ENCODE peak calls at places on chromosomes 11 and 22, in six cellular contexts. One of them, this sample, is unnamed.

GRCh38 chr22:28034145-28034759 is 115.2 kb upstream of the PITPNB start:
- DNase-seq in stomach: no peak
- DNase-seq in ascending aorta: no peak
- DNase-seq in HCT116: no peak
- DNase-seq in spleen: peak; percentile 29
- DNase-seq in psoas muscle: no peak
- DNase-seq in this sample: no peak

GRCh38 chr11:65918211-65919150 is at the start of gene C11orf68:
- DNase-seq in stomach: peak; percentile 33
- DNase-seq in ascending aorta: no peak
- DNase-seq in HCT116: no peak
- DNase-seq in spleen: no peak
- DNase-seq in psoas muscle: no peak
- DNase-seq in this sample: peak; percentile 43

GRCh38 chr22:48968201-48968959 is 859.3 kb downstream of the BRD1 start:
- DNase-seq in stomach: peak; percentile 26
- DNase-seq in ascending aorta: no peak
- DNase-seq in HCT116: peak; percentile 23
- DNase-seq in spleen: peak; percentile 51
- DNase-seq in psoas muscle: no peak
- DNase-seq in this sample: peak; percentile 40

GRCh38 chr22:35538801-35539321 is 1.8 kb upstream of the RASD2 start:
- DNase-seq in stomach: no peak
- DNase-seq in ascending aorta: no peak
- DNase-seq in HCT116: peak; percentile 33
- DNase-seq in spleen: no peak
- DNase-seq in psoas muscle: no peak
- DNase-seq in this sample: no peak

GRCh38 chr11:44752727-44753126 is 26.0 kb downstream of the TSPAN18 start:
- DNase-seq in stomach: no peak
- DNase-seq in ascending aorta: no peak
- DNase-seq in HCT116: no peak
- DNase-seq in spleen: no peak
- DNase-seq in psoas muscle: no peak
- DNase-seq in this sample: no peak

GRCh38 chr11:17256512-17256911 is 20.0 kb upstream of the NUCB2 start:
- DNase-seq in stomach: no peak
- DNase-seq in ascending aorta: no peak
- DNase-seq in HCT116: no peak
- DNase-seq in spleen: no peak
- DNase-seq in psoas muscle: no peak
- DNase-seq in this sample: no peak

GRCh38 chr11:2566223-2567025 is 121.6 kb downstream of the KCNQ1 start:
- DNase-seq in stomach: peak; percentile 68
- DNase-seq in ascending aorta: no peak
- DNase-seq in HCT116: no peak
- DNase-seq in spleen: peak; percentile 54
- DNase-seq in psoas muscle: peak; percentile 47
- DNase-seq in this sample: no peak

GRCh38 chr11:119320593-119321524 is 3.9 kb upstream of the MCAM start:
- DNase-seq in stomach: peak; percentile 64
- DNase-seq in ascending aorta: no peak
- DNase-seq in HCT116: no peak
- DNase-seq in spleen: peak; percentile 90
- DNase-seq in psoas muscle: peak; percentile 70
- DNase-seq in this sample: peak; percentile 62

GRCh38 chr11:109421981-109422590 is at the start of gene C11orf87:
- DNase-seq in stomach: no peak
- DNase-seq in ascending aorta: no peak
- DNase-seq in HCT116: no peak
- DNase-seq in spleen: peak; percentile 68
- DNase-seq in psoas muscle: no peak
- DNase-seq in this sample: no peak

GRCh38 chr22:37501176-37501609 is 15.0 kb upstream of the MFNG start:
- DNase-seq in stomach: no peak
- DNase-seq in ascending aorta: no peak
- DNase-seq in HCT116: no peak
- DNase-seq in spleen: no peak
- DNase-seq in psoas muscle: no peak
- DNase-seq in this sample: no peak

GRCh38 chr11:6298605-6299004 is 21.7 kb downstream of the CAVIN3 start:
- DNase-seq in stomach: peak; percentile 82
- DNase-seq in ascending aorta: no peak
- DNase-seq in HCT116: peak; percentile 51
- DNase-seq in spleen: no peak
- DNase-seq in psoas muscle: peak; percentile 64
- DNase-seq in this sample: no peak

GRCh38 chr11:60959445-60959844 is 7.5 kb upstream of the SLC15A3 start:
- DNase-seq in stomach: no peak
- DNase-seq in ascending aorta: no peak
- DNase-seq in HCT116: no peak
- DNase-seq in spleen: no peak
- DNase-seq in psoas muscle: no peak
- DNase-seq in this sample: no peak

GRCh38 chr22:30855677-30856518 is 112.7 kb downstream of the MORC2 start:
- DNase-seq in stomach: peak; percentile 7
- DNase-seq in ascending aorta: no peak
- DNase-seq in HCT116: no peak
- DNase-seq in spleen: no peak
- DNase-seq in psoas muscle: no peak
- DNase-seq in this sample: peak; percentile 19

DNA sequence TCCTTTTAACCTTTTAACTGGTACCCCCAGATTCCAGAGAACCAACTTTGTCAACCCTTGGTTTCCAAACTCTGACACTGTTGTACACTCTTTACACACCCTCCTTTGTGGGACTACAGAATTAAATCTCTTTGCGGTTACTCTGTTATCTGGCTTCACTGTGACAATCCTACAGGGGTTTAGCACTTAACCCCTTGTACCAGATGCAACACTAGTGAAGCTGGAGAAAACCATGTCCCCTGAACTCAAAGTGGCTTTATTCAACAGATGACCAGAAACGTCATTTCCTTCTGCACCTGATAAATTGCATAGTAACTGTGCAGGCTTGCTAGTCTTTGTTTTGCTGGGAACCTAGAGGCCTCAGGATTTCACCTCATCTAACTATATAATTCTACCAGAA is 5.6 kb upstream of the GAB2 start:
- DNase-seq in stomach: no peak
- DNase-seq in ascending aorta: no peak
- DNase-seq in HCT116: no peak
- DNase-seq in spleen: no peak
- DNase-seq in psoas muscle: no peak
- DNase-seq in this sample: no peak
- H3K4me1 ChIP-seq in stomach: peaks cover 23% of the 10 kb centered on the region
- H3K4me1 ChIP-seq in ascending aorta: no peaks in the 10 kb centered on the region
- H3K4me1 ChIP-seq in HCT116: peaks cover 3% of the 10 kb centered on the region
- H3K4me1 ChIP-seq in spleen: peaks cover 10% of the 10 kb centered on the region
- H3K4me1 ChIP-seq in psoas muscle: peaks cover 12% of the 10 kb centered on the region
- H3K4me1 ChIP-seq in this sample: no peaks in the 10 kb centered on the region

GRCh38 chr11:27403195-27403594 is 40.2 kb upstream of the CCDC34 start:
- DNase-seq in stomach: no peak
- DNase-seq in ascending aorta: no peak
- DNase-seq in HCT116: no peak
- DNase-seq in spleen: no peak
- DNase-seq in psoas muscle: no peak
- DNase-seq in this sample: no peak
- H3K4me1 ChIP-seq in stomach: peaks cover 15% of the 10 kb centered on the region
- H3K4me1 ChIP-seq in ascending aorta: peaks cover 4% of the 10 kb centered on the region
- H3K4me1 ChIP-seq in HCT116: no peaks in the 10 kb centered on the region
- H3K4me1 ChIP-seq in spleen: no peaks in the 10 kb centered on the region
- H3K4me1 ChIP-seq in psoas muscle: no peaks in the 10 kb centered on the region
- H3K4me1 ChIP-seq in this sample: peaks cover 33% of the 10 kb centered on the region

DNA sequence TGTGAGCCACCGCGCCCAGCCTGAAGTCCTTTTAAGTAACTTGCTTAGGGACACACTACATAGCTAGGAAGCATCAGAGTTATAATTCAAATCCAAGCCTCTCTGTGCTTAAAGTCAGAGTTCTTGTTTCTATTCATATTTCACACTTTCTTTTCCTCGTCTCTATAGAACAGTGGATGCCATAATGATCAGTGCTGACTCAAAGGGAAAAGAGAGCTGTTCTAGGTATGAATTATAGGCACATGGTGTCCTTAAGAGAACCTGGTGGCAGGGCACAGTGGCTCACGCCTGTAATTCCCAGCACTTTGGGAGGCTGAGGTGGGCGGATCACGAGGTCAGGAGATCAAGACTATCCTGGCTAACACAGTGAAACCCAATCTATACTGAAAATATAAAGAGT is 400.2 kb upstream of the DDI1 start:
- DNase-seq in stomach: no peak
- DNase-seq in ascending aorta: no peak
- DNase-seq in HCT116: no peak
- DNase-seq in spleen: no peak
- DNase-seq in psoas muscle: no peak
- DNase-seq in this sample: no peak
- H3K4me1 ChIP-seq in stomach: no peaks in the 10 kb centered on the region
- H3K4me1 ChIP-seq in ascending aorta: no peaks in the 10 kb centered on the region
- H3K4me1 ChIP-seq in HCT116: no peaks in the 10 kb centered on the region
- H3K4me1 ChIP-seq in spleen: no peaks in the 10 kb centered on the region
- H3K4me1 ChIP-seq in psoas muscle: no peaks in the 10 kb centered on the region
- H3K4me1 ChIP-seq in this sample: no peaks in the 10 kb centered on the region

GRCh38 chr11:128547946-128548654 is 39.3 kb downstream of the ETS1 start:
- DNase-seq in stomach: no peak
- DNase-seq in ascending aorta: no peak
- DNase-seq in HCT116: no peak
- DNase-seq in spleen: no peak
- DNase-seq in psoas muscle: no peak
- DNase-seq in this sample: no peak
- H3K4me1 ChIP-seq in stomach: peaks cover 9% of the 10 kb centered on the region
- H3K4me1 ChIP-seq in ascending aorta: peaks cover 2% of the 10 kb centered on the region
- H3K4me1 ChIP-seq in HCT116: no peaks in the 10 kb centered on the region
- H3K4me1 ChIP-seq in spleen: peaks cover 43% of the 10 kb centered on the region
- H3K4me1 ChIP-seq in psoas muscle: peaks cover 18% of the 10 kb centered on the region
- H3K4me1 ChIP-seq in this sample: peaks cover 18% of the 10 kb centered on the region

GRCh38 chr22:40004836-40005235 is 10.1 kb downstream of the FAM83F start:
- DNase-seq in stomach: no peak
- DNase-seq in ascending aorta: no peak
- DNase-seq in HCT116: no peak
- DNase-seq in spleen: no peak
- DNase-seq in psoas muscle: peak; percentile 15
- DNase-seq in this sample: no peak
- H3K4me1 ChIP-seq in stomach: peaks cover 7% of the 10 kb centered on the region
- H3K4me1 ChIP-seq in ascending aorta: no peaks in the 10 kb centered on the region
- H3K4me1 ChIP-seq in HCT116: peaks cover 6% of the 10 kb centered on the region
- H3K4me1 ChIP-seq in spleen: no peaks in the 10 kb centered on the region
- H3K4me1 ChIP-seq in psoas muscle: no peaks in the 10 kb centered on the region
- H3K4me1 ChIP-seq in this sample: peaks cover 22% of the 10 kb centered on the region

DNA sequence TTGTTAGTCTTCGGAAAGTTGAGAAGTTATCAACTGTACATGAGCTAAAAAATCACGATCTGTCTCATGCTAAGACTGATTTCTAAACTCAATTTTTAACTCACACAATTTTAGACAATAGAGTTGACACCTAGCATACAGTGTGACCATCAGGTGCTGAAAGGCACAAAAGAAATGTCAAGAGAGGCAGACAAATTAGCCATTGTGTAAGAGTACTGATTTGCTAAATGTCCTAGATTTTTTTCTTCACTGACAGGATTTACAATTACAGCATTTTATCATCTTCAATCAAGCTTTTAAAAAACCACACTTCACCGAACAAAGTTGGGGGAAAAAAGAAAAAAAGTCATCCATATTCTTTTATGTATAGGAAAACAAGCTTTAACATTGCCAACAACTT is 7.0 kb downstream of the LGR4 start:
- DNase-seq in stomach: no peak
- DNase-seq in ascending aorta: no peak
- DNase-seq in HCT116: no peak
- DNase-seq in spleen: no peak
- DNase-seq in psoas muscle: no peak
- DNase-seq in this sample: no peak
- H3K4me1 ChIP-seq in stomach: peaks cover 26% of the 10 kb centered on the region
- H3K4me1 ChIP-seq in ascending aorta: no peaks in the 10 kb centered on the region
- H3K4me1 ChIP-seq in HCT116: peaks cover 14% of the 10 kb centered on the region
- H3K4me1 ChIP-seq in spleen: no peaks in the 10 kb centered on the region
- H3K4me1 ChIP-seq in psoas muscle: peaks cover 43% of the 10 kb centered on the region
- H3K4me1 ChIP-seq in this sample: no peaks in the 10 kb centered on the region

DNA sequence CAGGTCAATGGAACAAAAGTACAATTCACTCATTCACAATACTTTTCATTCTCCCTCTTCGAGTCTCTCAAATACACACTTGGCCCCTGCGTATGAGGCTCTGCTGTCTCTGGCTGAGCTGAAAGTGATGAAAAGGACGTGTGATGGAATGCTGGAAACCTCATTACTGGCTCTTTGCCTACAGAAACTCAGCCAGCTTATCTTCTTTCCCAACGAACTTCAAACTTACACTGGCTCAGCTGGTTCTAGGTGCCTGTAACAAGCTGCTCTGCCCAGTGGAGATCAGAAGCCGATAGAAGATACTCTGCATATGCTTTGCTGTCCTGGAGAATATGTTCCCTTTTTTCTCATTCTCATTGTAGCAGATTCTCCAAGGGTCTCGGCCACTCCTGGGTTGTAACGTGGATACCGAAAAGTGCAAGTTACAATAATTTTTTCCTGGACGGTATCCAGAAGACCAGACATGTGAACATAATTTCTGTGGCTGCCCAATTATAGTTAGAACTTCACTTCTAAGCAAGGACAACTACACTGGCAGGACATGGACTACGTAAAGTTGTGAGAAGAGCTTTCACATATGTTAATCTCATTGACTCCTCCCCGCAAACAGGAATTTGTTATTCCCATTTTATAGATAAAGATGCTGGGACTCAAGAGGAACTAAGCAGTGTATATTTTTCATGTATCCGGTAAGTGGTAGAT is 405.4 kb upstream of the CCDC90B start:
- DNase-seq in stomach: peak; percentile 45
- DNase-seq in ascending aorta: no peak
- DNase-seq in HCT116: no peak
- DNase-seq in spleen: no peak
- DNase-seq in psoas muscle: no peak
- DNase-seq in this sample: no peak
- H3K4me1 ChIP-seq in stomach: no peaks in the 10 kb centered on the region
- H3K4me1 ChIP-seq in ascending aorta: no peaks in the 10 kb centered on the region
- H3K4me1 ChIP-seq in HCT116: no peaks in the 10 kb centered on the region
- H3K4me1 ChIP-seq in spleen: no peaks in the 10 kb centered on the region
- H3K4me1 ChIP-seq in psoas muscle: peaks cover 7% of the 10 kb centered on the region
- H3K4me1 ChIP-seq in this sample: peaks cover 24% of the 10 kb centered on the region